ENCODE peak calls at places on chromosomes 5 and 9, in six cellular contexts. N is NCI-H187, K is brain microvascular endothelial cell, Y is nucleus accumbens, F is NB4, V is astrocyte. X is an unnamed sample.

GRCh38 chr9:94031380-94031779 is 52.9 kb upstream of the PTPDC1 start:
- DNase-seq in Y (no peak), N (no peak), V (no peak), F (no peak), K (no peak), X (no peak)

GRCh38 chr9:69633716-69634115 is 38.5 kb downstream of the APBA1 start:
- DNase-seq in V (no peak), F (no peak), K (no peak), N (no peak), Y (no peak), X (no peak)

GRCh38 chr5:10471672-10472071 is 30.0 kb downstream of the ROPN1L start:
- DNase-seq in Y (no peak), F (no peak), K (no peak), N (no peak), V (peak), X (no peak)

GRCh38 chr9:2297771-2298170 is 282.6 kb downstream of the SMARCA2 start:
- DNase-seq in F (no peak), K (no peak), Y (no peak), V (no peak), N (no peak), X (no peak)

GRCh38 chr5:56142620-56143431 is 90.3 kb downstream of the ANKRD55 start:
- DNase-seq in N (no peak), K (no peak), Y (no peak), F (no peak), V (no peak), X (no peak)

GRCh38 chr9:137049544-137050449 is 3.8 kb upstream of the NPDC1 start:
- DNase-seq in K (no peak), Y (no peak), F (peak), V (no peak), N (no peak), X (no peak)

GRCh38 chr5:121108725-121109124 is 644.6 kb downstream of the PRR16 start:
- DNase-seq in V (no peak), Y (no peak), N (no peak), F (no peak), K (no peak), X (no peak)

GRCh38 chr9:749712-750111 is 91.8 kb upstream of the DMRT1 start:
- DNase-seq in Y (no peak), F (peak), K (no peak), N (no peak), V (peak), X (no peak)

GRCh38 chr9:16612627-16613026 is 257.8 kb downstream of the BNC2 start:
- DNase-seq in V (peak), F (no peak), Y (no peak), K (no peak), N (no peak), X (no peak)

GRCh38 chr5:181164076-181164952 is 16.9 kb downstream of the OR2V2 start:
- DNase-seq in Y (no peak), N (no peak), K (peak), V (no peak), F (peak), X (no peak)

GRCh38 chr9:120928720-120929389 is 2.3 kb upstream of the TRAF1 start:
- DNase-seq in N (no peak), Y (peak), F (peak), V (no peak), K (no peak), X (peak)

GRCh38 chr5:140608730-140609520 is 24.1 kb downstream of the CD14 start:
- DNase-seq in K (no peak), Y (no peak), F (peak), N (no peak), V (no peak), X (no peak)

GRCh38 chr9:33233659-33234335 is 6.2 kb upstream of the SPINK4 start:
- DNase-seq in F (no peak), V (peak), N (no peak), Y (no peak), K (peak), X (no peak)

GRCh38 chr5:93717162-93717561 is 24.2 kb downstream of the POU5F2 start:
- DNase-seq in F (peak), K (peak), N (no peak), V (peak), Y (no peak), X (no peak)

GRCh38 chr9:108636023-108636422 is 219.8 kb downstream of the ACTL7B start:
- DNase-seq in Y (no peak), N (no peak), V (no peak), F (peak), K (no peak), X (no peak)

GRCh38 chr9:135878528-135879236 is 28.7 kb downstream of the CAMSAP1 start:
- DNase-seq in F (no peak), K (no peak), Y (no peak), N (no peak), V (no peak), X (no peak)

GRCh38 chr5:164649266-164649665 is 1143.8 kb downstream of the MAT2B start:
- DNase-seq in F (no peak), V (peak), N (no peak), K (no peak), Y (no peak), X (no peak)

GRCh38 chr5:144304683-144305082 is 134.0 kb downstream of the KCTD16 start:
- DNase-seq in Y (no peak), N (no peak), K (no peak), V (no peak), F (no peak), X (no peak)

GRCh38 chr5:116009806-116010205 is 22.5 kb upstream of the ARL14EPL start:
- DNase-seq in N (no peak), K (no peak), Y (no peak), F (no peak), V (no peak), X (no peak)

GRCh38 chr5:178394074-178394473 is 161.5 kb upstream of the PHYKPL start:
- DNase-seq in Y (no peak), K (no peak), V (no peak), F (no peak), N (no peak), X (peak)

GRCh38 chr9:105062222-105062850 is 134.4 kb upstream of the ABCA1 start:
- DNase-seq in V (no peak), Y (no peak), K (no peak), N (peak), F (no peak), X (no peak)

GRCh38 chr9:101307041-101307440 is 77.8 kb downstream of the BAAT start:
- DNase-seq in K (no peak), N (no peak), V (peak), Y (no peak), F (no peak), X (no peak)

GRCh38 chr5:43780586-43780985 is 177.6 kb downstream of the NNT start:
- DNase-seq in F (no peak), K (peak), Y (no peak), V (peak), N (no peak), X (no peak)

GRCh38 chr5:179432547-179432946 is 87.3 kb upstream of the ADAMTS2 start:
- DNase-seq in F (no peak), N (no peak), V (no peak), Y (no peak), K (no peak), X (no peak)

GRCh38 chr5:68046445-68046844 is 169.1 kb upstream of the PIK3R1 start:
- DNase-seq in V (peak), F (peak), Y (no peak), K (peak), N (no peak), X (no peak)

GRCh38 chr5:29079771-29080170 is 2041.4 kb upstream of the CDH9 start:
- DNase-seq in Y (no peak), V (no peak), F (peak), N (no peak), K (no peak), X (no peak)

GRCh38 chr9:125949247-125949646 is 202.1 kb downstream of the PBX3 start:
- DNase-seq in Y (no peak), N (no peak), V (no peak), F (no peak), K (no peak), X (no peak)

GRCh38 chr5:164672931-164673694 is 1167.7 kb downstream of the MAT2B start:
- DNase-seq in K (no peak), Y (no peak), F (peak), N (no peak), V (no peak), X (no peak)

GRCh38 chr5:151459680-151460079 is 12.3 kb downstream of the SLC36A1 start:
- DNase-seq in V (no peak), Y (no peak), K (peak), N (no peak), F (no peak), X (no peak)

GRCh38 chr5:164306662-164307061 is 801.2 kb downstream of the MAT2B start:
- DNase-seq in V (peak), K (peak), Y (no peak), F (no peak), N (no peak), X (no peak)

GRCh38 chr5:89437450-89438435 is 554.8 kb upstream of the MEF2C start:
- DNase-seq in Y (no peak), K (peak), V (peak), N (no peak), F (no peak), X (no peak)

GRCh38 chr5:98454904-98455303 is 318.6 kb upstream of the RGMB start:
- DNase-seq in K (peak), Y (no peak), F (peak), V (peak), N (no peak), X (no peak)

GRCh38 chr5:79392776-79393175 is 121.2 kb downstream of the HOMER1 start:
- DNase-seq in N (no peak), V (no peak), F (no peak), K (no peak), Y (no peak), X (no peak)

GRCh38 chr5:17143335-17143734 is 74.1 kb upstream of the BASP1 start:
- DNase-seq in Y (no peak), K (no peak), V (no peak), F (no peak), N (no peak), X (no peak)

GRCh38 chr5:163841-164240 is 27.5 kb upstream of the LRRC14B start:
- DNase-seq in Y (no peak), F (no peak), K (no peak), V (no peak), N (no peak), X (peak)

GRCh38 chr9:109320338-109320733 is 523 bp downstream of the EPB41L4B start:
- DNase-seq in V (no peak), K (no peak), N (no peak), F (peak), Y (no peak), X (no peak)

GRCh38 chr5:154312000-154312399 is 121.5 kb downstream of the GALNT10 start:
- DNase-seq in K (no peak), Y (no peak), F (no peak), N (no peak), V (no peak), X (no peak)

GRCh38 chr5:120759586-120759985 is 295.5 kb downstream of the PRR16 start:
- DNase-seq in N (no peak), Y (no peak), K (no peak), V (no peak), F (no peak), X (no peak)

GRCh38 chr9:96299823-96300222 is 2.2 kb downstream of the HSD17B3 start:
- DNase-seq in F (no peak), K (peak), V (peak), N (no peak), Y (no peak), X (no peak)